ENCODE peak calls at places on chromosomes 5 and 9, in seven cellular contexts. R is CD8-positive, alpha-beta T cell; E is endodermal cell; H is WTC11; S is cardiac muscle cell; I is AG04450; G is AG10803. C is an unnamed sample.

GRCh38 chr5:93349613-93350012 is 231.4 kb downstream of the NR2F1-AS1 start:
- DNase-seq in H (no peak), R (no peak), I (peak), E (no peak), S (no peak), G (peak), C (no peak)

GRCh38 chr9:98993570-98993945 is 49.9 kb downstream of the COL15A1 start:
- DNase-seq in E (peak), S (no peak), R (no peak), I (no peak), G (no peak), H (no peak), C (no peak)

GRCh38 chr5:79229357-79230174 is 6.4 kb upstream of the JMY start:
- DNase-seq in E (no peak), G (peak), H (no peak), I (peak), S (no peak), R (no peak), C (no peak)

GRCh38 chr5:177555665-177556064 is 1.3 kb upstream of the FAM193B start:
- DNase-seq in G (no peak), H (no peak), S (no peak), R (no peak), I (no peak), E (no peak), C (no peak)

GRCh38 chr9:33025572-33026347 is 687 bp downstream of the DNAJA1 start:
- DNase-seq in S (peak), E (peak), I (no peak), G (peak), H (peak), R (peak), C (peak)

GRCh38 chr9:105205787-105206511 is 38.5 kb upstream of the SLC44A1 start:
- DNase-seq in R (no peak), S (no peak), E (no peak), G (peak), H (no peak), I (peak), C (no peak)

GRCh38 chr9:2622361-2623045 is 916 bp downstream of the VLDLR start:
- DNase-seq in I (no peak), G (peak), H (peak), E (peak), R (no peak), S (peak), C (peak)

GRCh38 chr9:130110596-130111021 is 56.9 kb downstream of the GPR107 start:
- DNase-seq in E (peak), R (no peak), I (no peak), H (no peak), G (peak), S (no peak), C (no peak)

GRCh38 chr5:38695021-38695961 is 138.8 kb upstream of the LIFR start:
- DNase-seq in R (no peak), G (no peak), S (no peak), E (no peak), I (no peak), H (no peak), C (no peak)

GRCh38 chr9:131554088-131554864 is 9.0 kb downstream of the PRRT1B start:
- DNase-seq in S (no peak), E (peak), H (no peak), I (no peak), R (no peak), G (no peak), C (no peak)

GRCh38 chr9:33637881-33638280 is 113.8 kb downstream of the ANKRD18B start:
- DNase-seq in G (no peak), E (no peak), R (no peak), H (no peak), I (no peak), S (no peak), C (no peak)

GRCh38 chr5:59266410-59266809 is 627.1 kb downstream of the PDE4D start:
- DNase-seq in R (no peak), S (no peak), I (no peak), H (no peak), G (no peak), E (no peak), C (no peak)

GRCh38 chr5:169173372-169173771 is 127.6 kb downstream of the SLIT3 start:
- DNase-seq in R (no peak), S (no peak), E (no peak), H (no peak), G (peak), I (no peak), C (no peak)

GRCh38 chr5:139147743-139148079 is 50.5 kb downstream of the SIL1 start:
- DNase-seq in E (no peak), H (no peak), R (no peak), G (peak), I (no peak), S (peak), C (no peak)

GRCh38 chr9:115360122-115360521 is 242.2 kb upstream of the TNC start:
- DNase-seq in H (no peak), S (no peak), E (no peak), G (no peak), R (no peak), I (no peak), C (no peak)

GRCh38 chr9:89448381-89448780 is 49.5 kb downstream of the SEMA4D start:
- DNase-seq in H (no peak), I (no peak), R (no peak), G (no peak), S (no peak), E (no peak), C (peak)

GRCh38 chr5:157245477-157245876 is 20.4 kb upstream of the CYFIP2 start:
- DNase-seq in G (no peak), S (no peak), H (no peak), I (no peak), E (peak), R (no peak), C (no peak)

GRCh38 chr5:151026674-151027073 is 6.3 kb downstream of the GPX3 start:
- DNase-seq in E (no peak), H (no peak), I (no peak), G (no peak), S (no peak), R (no peak), C (no peak)

GRCh38 chr5:3251784-3252183 is 343.8 kb upstream of the IRX1 start:
- DNase-seq in H (peak), E (peak), S (no peak), I (no peak), R (no peak), G (no peak), C (no peak)

GRCh38 chr9:130042406-130042930 is 521 bp downstream of the FNBP1 start:
- DNase-seq in H (peak), S (peak), G (no peak), E (no peak), I (no peak), R (no peak), C (no peak)

GRCh38 chr9:98992885-98993569 is 49.3 kb downstream of the COL15A1 start:
- DNase-seq in I (no peak), G (no peak), S (no peak), H (no peak), R (no peak), E (peak), C (no peak)

GRCh38 chr5:27702339-27702820 is 664.0 kb upstream of the CDH9 start:
- DNase-seq in R (no peak), E (peak), H (no peak), I (no peak), S (peak), G (peak), C (no peak)

GRCh38 chr5:44603496-44604272 is 205.1 kb upstream of the MRPS30 start:
- DNase-seq in S (no peak), R (no peak), E (peak), H (peak), G (no peak), I (no peak), C (no peak)

GRCh38 chr9:38355115-38355514 is 37.4 kb upstream of the ALDH1B1 start:
- DNase-seq in H (no peak), R (no peak), E (no peak), G (no peak), S (no peak), I (no peak), C (no peak)

GRCh38 chr5:61450880-61451279 is 118.8 kb downstream of the ZSWIM6 start:
- DNase-seq in I (no peak), R (no peak), S (no peak), G (peak), E (no peak), H (no peak), C (no peak)

GRCh38 chr9:37694355-37694754 is 43.6 kb downstream of the FRMPD1 start:
- DNase-seq in S (no peak), E (no peak), I (no peak), H (no peak), R (no peak), G (no peak), C (no peak)

GRCh38 chr5:132501961-132502931 is 11.7 kb upstream of the IRF1 start:
- DNase-seq in G (no peak), E (no peak), I (no peak), R (no peak), H (no peak), S (no peak), C (no peak)

GRCh38 chr5:33891731-33892418 is at the start of gene ADAMTS12:
- DNase-seq in I (peak), G (peak), R (no peak), S (peak), H (peak), E (peak), C (peak)

GRCh38 chr5:33890147-33890546 is 1.6 kb downstream of the ADAMTS12 start:
- DNase-seq in H (no peak), I (no peak), S (peak), R (no peak), E (no peak), G (no peak), C (no peak)

GRCh38 chr5:33890633-33891032 is 1.2 kb downstream of the ADAMTS12 start:
- DNase-seq in I (no peak), H (peak), R (no peak), G (peak), S (peak), E (peak), C (no peak)

GRCh38 chr5:33885679-33886078 is 6.1 kb downstream of the ADAMTS12 start:
- DNase-seq in G (no peak), I (no peak), E (no peak), R (no peak), S (peak), H (no peak), C (no peak)

DNA sequence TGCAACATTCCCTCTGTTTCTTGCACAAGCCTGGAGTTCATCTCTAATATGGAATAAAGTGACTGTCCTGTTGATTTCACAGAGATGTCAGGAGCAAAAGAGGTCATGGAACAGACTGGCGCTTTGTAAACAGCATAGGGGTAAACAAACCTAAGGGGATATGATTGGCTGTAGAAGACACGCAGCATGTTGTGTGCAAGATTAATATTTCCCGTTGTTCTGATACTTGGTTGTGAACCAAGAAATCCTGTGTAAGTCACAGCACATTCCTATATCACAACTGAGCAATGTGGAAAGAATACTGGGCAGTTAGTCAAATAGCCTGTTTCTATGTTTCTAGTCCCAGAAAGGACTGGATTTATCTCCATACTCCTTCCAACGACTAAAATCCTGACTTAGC is 3.2 kb downstream of the ADAMTS12 start:
- DNase-seq in S (no peak), E (no peak), G (peak), R (no peak), H (no peak), I (no peak), C (no peak)
- TF ChIP-seq CTCF in S (no peak), E (no peak), G (no peak), R (no peak), H (no peak), I (no peak), C (no peak)

GRCh38 chr5:31664566-31664965 is 25.6 kb downstream of the PDZD2 start:
- DNase-seq in E (peak), I (no peak), G (no peak), S (no peak), R (no peak), H (peak), C (no peak)
- TF ChIP-seq CTCF in E (peak), I (no peak), G (no peak), S (peak), R (no peak), H (no peak), C (no peak)

DNA sequence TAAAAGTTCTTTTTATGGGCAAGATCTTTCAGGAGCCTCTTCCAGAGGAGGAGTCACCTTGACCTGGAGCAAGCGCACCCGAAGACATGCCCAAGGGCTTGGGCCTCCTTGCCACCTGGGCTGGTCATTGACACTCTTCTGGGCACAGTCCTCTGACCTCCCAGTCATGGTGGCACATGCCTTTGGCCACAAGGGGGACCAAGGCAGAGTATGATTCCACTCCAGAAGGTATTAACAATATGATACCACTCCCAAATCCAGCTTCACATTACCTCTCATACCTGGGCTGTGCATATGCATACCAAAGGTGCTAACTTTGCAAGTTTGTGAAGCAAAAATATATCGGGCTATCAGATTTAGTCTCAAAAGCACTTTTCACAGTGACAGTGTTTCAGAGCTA is 84.6 kb downstream of the MAST4 start:
- DNase-seq in R (no peak), G (no peak), E (no peak), S (no peak), I (no peak), H (no peak), C (no peak)
- TF ChIP-seq CTCF in R (no peak), G (peak), E (peak), S (peak), I (no peak), H (no peak), C (peak)

GRCh38 chr5:160792281-160792680 is 59.7 kb downstream of the ATP10B start:
- DNase-seq in R (no peak), H (no peak), G (no peak), E (no peak), I (no peak), S (no peak), C (no peak)

GRCh38 chr5:160792732-160793454 is 59.1 kb downstream of the ATP10B start:
- DNase-seq in S (no peak), R (no peak), E (no peak), H (no peak), I (no peak), G (no peak), C (no peak)

GRCh38 chr5:160789219-160789820 is 62.7 kb downstream of the ATP10B start:
- DNase-seq in I (no peak), S (no peak), H (no peak), G (no peak), R (no peak), E (no peak), C (no peak)

DNA sequence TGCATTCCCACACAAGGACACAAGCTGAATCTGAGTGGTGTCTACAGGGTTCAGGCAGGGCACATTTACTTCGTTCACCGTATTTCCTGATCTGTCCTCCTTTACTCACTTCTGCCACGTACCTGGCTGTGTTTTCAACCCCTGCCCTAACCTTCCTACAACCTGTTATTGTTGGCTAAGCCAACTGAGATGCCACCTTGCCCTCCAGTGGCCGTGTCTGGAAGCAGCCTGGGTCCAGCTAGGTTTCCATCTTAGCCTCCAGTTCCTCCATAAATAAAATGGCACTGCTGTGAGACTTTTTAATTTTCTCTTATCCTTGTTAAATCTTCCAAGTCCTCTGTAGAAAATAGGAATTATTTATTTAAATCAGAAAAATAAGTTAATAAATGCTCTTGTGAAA is 64.8 kb downstream of the ATP10B start:
- DNase-seq in H (peak), S (peak), I (no peak), R (no peak), E (peak), G (no peak), C (no peak)
- TF ChIP-seq CTCF in H (no peak), S (no peak), I (peak), R (no peak), E (peak), G (peak), C (peak)

DNA sequence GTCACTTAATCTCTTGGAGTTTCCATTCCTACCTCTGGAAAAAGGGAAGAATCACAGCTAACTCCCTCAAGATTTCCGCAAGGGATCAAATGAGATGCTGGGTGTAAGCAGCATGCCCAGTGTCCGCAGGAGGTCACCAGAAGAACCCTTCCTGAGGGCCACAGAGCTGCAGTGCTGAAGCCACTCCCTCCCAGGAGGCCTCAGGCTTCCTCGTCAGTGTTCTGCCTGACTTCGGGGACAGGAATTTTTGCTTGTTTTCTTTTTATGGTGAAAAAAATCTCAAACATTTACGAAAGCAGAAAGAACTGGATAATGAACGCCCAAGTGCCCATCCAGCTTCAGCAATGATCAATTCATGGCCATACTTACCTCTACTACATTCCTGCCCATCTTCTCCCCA is 183.0 kb downstream of the CDK5RAP2 start:
- DNase-seq in H (no peak), S (no peak), R (no peak), E (no peak), I (no peak), G (no peak), C (no peak)
- TF ChIP-seq CTCF in H (no peak), S (no peak), R (no peak), E (no peak), I (no peak), G (no peak), C (no peak)

GRCh38 chr5:34900660-34901059 is 14.6 kb downstream of the RAD1 start:
- DNase-seq in I (no peak), S (no peak), H (no peak), G (no peak), R (no peak), E (no peak), C (no peak)

GRCh38 chr5:34903260-34903659 is 12.0 kb downstream of the RAD1 start:
- DNase-seq in G (no peak), H (no peak), I (no peak), R (no peak), S (no peak), E (no peak), C (no peak)

GRCh38 chr5:34905564-34905963 is 9.7 kb downstream of the RAD1 start:
- DNase-seq in H (no peak), S (no peak), G (peak), I (no peak), E (no peak), R (no peak), C (no peak)
- TF ChIP-seq CTCF in H (no peak), S (peak), G (peak), I (peak), E (peak), R (no peak), C (peak)

GRCh38 chr9:137461663-137462395 is 2.7 kb upstream of the NSMF start:
- DNase-seq in S (peak), R (peak), E (peak), G (peak), H (peak), I (no peak), C (peak)
- TF ChIP-seq CTCF in S (peak), R (no peak), E (peak), G (no peak), H (no peak), I (no peak), C (peak)

GRCh38 chr9:102631559-102631958 is 363.6 kb upstream of the CYLC2 start:
- DNase-seq in G (no peak), R (no peak), H (no peak), E (no peak), I (no peak), S (no peak), C (no peak)
- TF ChIP-seq CTCF in G (peak), R (no peak), H (no peak), E (peak), I (no peak), S (no peak), C (peak)